ENCODE peak calls at places on chromosomes 12 and 14, in seven cellular contexts. N is lower lobe of right lung, T is breast epithelium, R is heart left ventricle, O is GM12865, V is lung, M is HCT116. D is an unnamed sample.

GRCh38 chr12:11657511-11657910 is 8.0 kb downstream of the ETV6 start:
- DNase-seq in N (no peak), T (no peak), O (no peak), R (no peak), V (no peak), M (no peak), D (peak; percentile 44)

GRCh38 chr12:124452576-124453391 is 114.6 kb downstream of the NCOR2 start:
- DNase-seq in V (no peak), O (peak; percentile 44), R (no peak), M (no peak), N (no peak), T (no peak), D (no peak)

GRCh38 chr12:39161686-39162085 is 256.3 kb upstream of the CPNE8 start:
- DNase-seq in M (no peak), R (no peak), V (no peak), T (no peak), O (no peak), N (no peak), D (no peak)

GRCh38 chr14:96058606-96059200 is 19.5 kb downstream of the C14orf132 start:
- DNase-seq in N (no peak), R (no peak), T (no peak), M (no peak), O (no peak), V (no peak), D (peak; percentile 28)

GRCh38 chr12:33476058-33476457 is 36.4 kb upstream of the SYT10 start:
- DNase-seq in O (no peak), N (no peak), M (no peak), V (no peak), R (no peak), T (no peak), D (no peak)

GRCh38 chr14:93005838-93006237 is 82.9 kb downstream of the CHGA start:
- DNase-seq in O (no peak), N (no peak), V (no peak), M (no peak), T (no peak), R (no peak), D (no peak)

GRCh38 chr12:57236925-57237652 is 7.6 kb downstream of the SHMT2 start:
- DNase-seq in N (peak; percentile 24), M (no peak), R (peak; percentile 82), O (no peak), V (no peak), T (no peak), D (peak; percentile 78)

GRCh38 chr12:121579190-121579791 is 1.5 kb downstream of the KDM2B start:
- DNase-seq in N (peak; percentile 61), O (peak; percentile 35), M (no peak), R (peak; percentile 70), T (no peak), V (peak; percentile 36), D (peak; percentile 81)

GRCh38 chr14:34461334-34462131 is 507 bp downstream of the SPTSSA start:
- DNase-seq in N (peak; percentile 61), V (peak; percentile 51), R (no peak), T (peak; percentile 43), M (peak; percentile 13), O (peak; percentile 60), D (peak; percentile 87)

GRCh38 chr12:113103756-113104450 is 31.7 kb downstream of the RASAL1 start:
- DNase-seq in T (no peak), N (peak; percentile 64), M (no peak), O (no peak), R (no peak), V (no peak), D (peak; percentile 97)

GRCh38 chr12:64682572-64683277 is 72.4 kb downstream of the RASSF3 start:
- DNase-seq in T (no peak), V (no peak), M (no peak), N (no peak), R (no peak), O (no peak), D (peak; percentile 91)

GRCh38 chr12:19434538-19434937 is 4.8 kb upstream of the AEBP2 start:
- DNase-seq in V (no peak), T (no peak), M (no peak), R (no peak), N (no peak), O (peak; percentile 57), D (peak; percentile 22)

GRCh38 chr12:56158926-56159461 is 835 bp downstream of the MYL6 start:
- DNase-seq in O (peak; percentile 59), T (peak; percentile 95), V (peak; percentile 85), R (peak; percentile 87), M (no peak), N (peak; percentile 93), D (peak; percentile 89)

GRCh38 chr12:121893901-121894540 is 5.4 kb downstream of the PSMD9 start:
- DNase-seq in T (no peak), V (no peak), M (no peak), R (no peak), N (no peak), O (no peak), D (peak; percentile 87)

GRCh38 chr14:31122098-31122611 is 85.4 kb downstream of the HECTD1 start:
- DNase-seq in R (no peak), N (no peak), V (no peak), M (no peak), O (peak; percentile 5), T (no peak), D (no peak)

GRCh38 chr12:113802000-113802749 is 163.9 kb downstream of the RBM19 start:
- DNase-seq in M (no peak), V (no peak), O (no peak), R (no peak), T (no peak), N (no peak), D (no peak)

GRCh38 chr14:33508663-33509062 is 442.2 kb downstream of the EGLN3 start:
- DNase-seq in T (no peak), O (no peak), M (no peak), V (no peak), R (no peak), N (no peak), D (no peak)

GRCh38 chr12:47818701-47819543 is 781 bp downstream of the HDAC7 start:
- DNase-seq in M (no peak), O (peak; percentile 50), N (peak; percentile 86), T (peak; percentile 53), R (peak; percentile 91), V (peak; percentile 76), D (peak; percentile 91)

GRCh38 chr12:92745874-92746553 is 43.2 kb downstream of the PLEKHG7 start:
- DNase-seq in T (no peak), O (no peak), M (peak; percentile 61), R (peak; percentile 78), N (no peak), V (peak; percentile 66), D (no peak)

DNA sequence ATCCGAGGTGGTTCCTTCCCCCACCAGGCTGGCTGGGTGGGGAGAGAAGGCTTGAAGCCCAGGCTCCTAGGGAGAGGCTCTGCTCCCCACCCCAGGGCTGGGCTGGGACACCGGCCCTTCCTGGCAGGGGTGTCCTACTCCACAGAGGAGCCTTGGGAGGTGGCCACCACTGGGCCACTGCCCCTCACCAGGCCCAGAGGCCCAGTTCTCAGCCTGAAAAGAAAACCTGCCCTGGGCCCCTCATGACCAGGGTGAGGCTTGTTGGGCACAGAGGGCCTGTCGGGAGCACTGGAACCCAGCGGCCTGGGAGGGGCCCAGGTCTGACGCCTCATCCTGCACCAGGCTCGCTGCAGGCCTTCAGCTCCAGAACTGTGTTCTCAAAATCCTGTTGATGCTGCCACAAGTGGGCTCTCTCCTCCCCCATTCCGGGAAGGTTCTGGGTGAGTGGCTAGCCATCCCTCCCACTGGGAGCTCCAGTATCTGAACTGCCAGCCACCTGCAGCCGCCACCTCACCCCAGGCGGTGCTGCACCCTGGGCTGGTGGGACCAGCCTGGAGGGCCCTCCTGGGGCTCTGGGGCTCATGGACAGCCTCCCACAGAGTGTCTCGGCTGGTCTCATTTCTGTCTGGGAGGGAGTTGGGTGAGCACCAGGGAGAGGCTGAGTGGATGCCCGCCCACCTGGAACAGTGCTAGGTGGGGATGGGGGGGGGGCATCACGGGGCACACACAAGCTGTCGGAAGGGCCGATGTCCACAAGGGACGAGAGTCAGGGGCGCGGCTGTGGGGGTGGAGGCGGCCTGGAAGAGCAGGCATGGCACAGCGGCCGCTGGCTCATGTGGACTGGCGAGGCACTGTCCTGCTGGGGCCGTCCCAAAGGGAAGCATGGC is 11.8 kb downstream of the BAG5 start:
- DNase-seq in M (no peak), R (no peak), N (peak; percentile 47), T (no peak), V (no peak), O (no peak), D (no peak)
- H3K4me3 ChIP-seq in M (no peak overlapping the region), R (peak overlapping the region; percentile 3), N (peak overlapping the region; percentile 22), T (peak overlapping the region; percentile 20), V (no peak overlapping the region), O (no peak overlapping the region), D (no peak overlapping the region)

DNA sequence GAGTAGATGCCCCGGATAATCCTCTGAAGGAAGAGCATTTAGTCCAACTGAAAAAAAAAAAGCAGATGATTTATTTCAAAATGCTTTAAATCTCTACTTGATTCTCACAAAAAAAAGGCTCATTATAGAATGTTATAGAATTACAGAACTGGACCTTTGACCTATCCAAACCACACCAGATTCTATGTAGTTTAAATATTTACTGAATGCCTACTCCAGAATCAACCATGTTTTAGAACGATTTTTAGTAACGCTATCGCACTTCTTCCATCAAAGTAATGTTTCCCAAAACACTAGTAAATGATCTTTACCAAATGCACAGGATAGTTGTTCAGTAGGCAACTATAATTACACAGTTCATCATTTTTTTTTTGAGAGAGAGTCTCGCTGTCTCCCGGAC is 2.6 kb downstream of the RPS29 start:
- DNase-seq in V (no peak), T (no peak), R (no peak), M (no peak), N (no peak), O (no peak), D (no peak)
- H3K4me3 ChIP-seq in V (no peak overlapping the region), T (no peak overlapping the region), R (no peak overlapping the region), M (no peak overlapping the region), N (peak overlapping the region; percentile 91), O (peak overlapping the region; percentile 81), D (peak overlapping the region; percentile 91)

DNA sequence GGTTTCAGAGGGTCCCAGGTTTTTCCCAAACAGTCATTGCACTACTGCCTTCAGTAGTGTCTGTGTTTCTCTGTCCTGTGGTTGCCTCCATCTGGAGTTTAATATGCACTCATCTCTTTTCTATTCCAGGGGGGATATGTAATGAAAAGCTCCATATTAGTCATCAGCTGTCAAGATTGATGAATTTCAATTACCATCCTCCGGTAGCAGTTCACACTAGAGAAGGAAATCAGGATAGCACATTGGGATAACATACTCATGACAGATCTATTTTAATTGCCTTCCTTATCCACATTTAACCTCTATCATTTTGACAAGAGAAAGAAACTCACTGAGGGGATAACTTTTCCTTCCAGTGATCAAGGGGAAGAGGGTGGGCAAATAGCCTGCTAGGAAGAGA is 589.0 kb upstream of the SEL1L start:
- DNase-seq in R (no peak), M (no peak), N (no peak), V (no peak), T (no peak), O (no peak), D (no peak)
- H3K4me3 ChIP-seq in R (no peak overlapping the region), M (no peak overlapping the region), N (no peak overlapping the region), V (no peak overlapping the region), T (no peak overlapping the region), O (no peak overlapping the region), D (no peak overlapping the region)

DNA sequence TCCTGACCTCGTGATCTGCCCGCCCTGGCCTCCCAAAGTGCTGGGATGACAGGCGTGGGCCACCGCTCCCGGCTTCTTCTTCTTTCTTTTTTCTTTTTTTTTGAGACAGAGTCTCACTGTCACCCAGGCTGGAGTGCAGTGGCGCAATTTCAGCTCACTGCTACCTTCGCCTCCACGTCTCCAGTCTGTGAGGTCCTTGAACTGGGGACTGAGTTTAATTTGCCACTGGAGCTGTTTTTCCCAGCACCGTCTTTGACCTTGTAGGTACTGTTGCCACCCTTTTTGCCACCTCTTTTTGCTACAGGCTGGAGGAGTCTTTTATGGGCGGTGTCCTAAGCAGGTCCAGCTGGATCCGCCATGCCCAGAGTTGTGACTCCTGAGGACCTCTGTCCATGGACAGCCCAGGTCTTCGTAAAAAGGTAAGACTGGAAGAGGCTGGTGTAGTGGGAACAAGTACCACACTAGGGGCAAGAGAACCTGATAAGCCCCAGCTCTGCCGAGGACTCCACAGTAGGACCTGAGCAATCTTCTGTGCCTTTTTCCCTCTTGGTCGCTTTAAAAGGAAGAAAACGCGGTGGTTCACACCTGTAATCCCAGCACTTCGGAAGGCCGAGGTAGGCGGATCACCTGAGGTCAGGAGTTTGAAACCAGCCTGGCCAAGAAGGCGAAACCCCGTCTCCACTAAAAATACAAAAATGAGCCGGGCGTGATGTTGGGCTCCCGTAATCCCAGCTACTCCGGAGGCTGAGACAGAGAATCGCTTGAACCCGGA is 976 bp downstream of the RNU4-2 start:
- DNase-seq in M (no peak), O (no peak), T (peak; percentile 49), R (no peak), V (peak; percentile 33), N (peak; percentile 57), D (peak; percentile 86)
- H3K4me3 ChIP-seq in M (peak overlapping the region; percentile 36), O (peak overlapping the region; percentile 1), T (peak overlapping the region; percentile 71), R (no peak overlapping the region), V (no peak overlapping the region), N (peak overlapping the region; percentile 61), D (peak overlapping the region; percentile 49)

D was measured in endodermal cell.